ENCODE peak calls at places on chromosomes 7 and 10, in six cellular contexts. P is mesendoderm, N is trophoblast cell, M is H9, W is IMR-90, L is H1. Z is an unnamed sample.

GRCh38 chr7:70303780-70304179 is 705.5 kb downstream of the AUTS2 start:
- DNase-seq in W (no peak), L (no peak), P (peak; percentile 10), M (no peak), N (no peak), Z (no peak)

GRCh38 chr7:107890493-107890961 is 456 bp upstream of the DLD start:
- DNase-seq in P (no peak), M (no peak), W (no peak), N (no peak), L (no peak), Z (no peak)

GRCh38 chr10:75465110-75465509 is 33.7 kb downstream of the LRMDA start:
- DNase-seq in L (no peak), W (no peak), P (no peak), M (no peak), N (no peak), Z (no peak)

GRCh38 chr10:11113156-11113555 is 95.5 kb downstream of the CELF2 start:
- DNase-seq in P (no peak), N (no peak), W (no peak), L (no peak), M (no peak), Z (no peak)

GRCh38 chr7:133268355-133268754 is 15.5 kb downstream of the EXOC4 start:
- DNase-seq in M (no peak), N (no peak), L (no peak), W (no peak), P (no peak), Z (no peak)

GRCh38 chr7:2109936-2110585 is 122.7 kb downstream of the MAD1L1 start:
- DNase-seq in M (no peak), P (peak; percentile 32), W (peak; percentile 96), L (no peak), N (peak; percentile 31), Z (no peak)

GRCh38 chr7:16993543-16993942 is 111.8 kb upstream of the AGR3 start:
- DNase-seq in P (no peak), N (peak; percentile 42), W (no peak), L (no peak), M (no peak), Z (no peak)

GRCh38 chr10:32938554-32939061 is 19.4 kb downstream of the ITGB1 start:
- DNase-seq in N (no peak), M (peak; percentile 45), W (no peak), P (peak; percentile 68), L (no peak), Z (no peak)

GRCh38 chr10:13969118-13969791 is 361.5 kb downstream of the FRMD4A start:
- DNase-seq in L (no peak), N (no peak), P (no peak), M (no peak), W (no peak), Z (no peak)

GRCh38 chr10:126904807-126905686 is at the start of gene DOCK1:
- DNase-seq in N (peak; percentile 61), P (peak; percentile 85), L (peak; percentile 78), M (peak; percentile 68), W (peak; percentile 68), Z (peak; percentile 63)

GRCh38 chr7:67484244-67484751 is 487.7 kb downstream of the TYW1 start:
- DNase-seq in N (peak; percentile 18), M (peak; percentile 83), W (peak; percentile 56), P (peak; percentile 93), L (peak; percentile 71), Z (peak; percentile 75)

GRCh38 chr10:69738071-69738470 is 63.6 kb upstream of the COL13A1 start:
- DNase-seq in W (no peak), P (no peak), L (no peak), N (no peak), M (no peak), Z (no peak)

GRCh38 chr7:136874393-136875032 is 6.1 kb downstream of the CHRM2 start:
- DNase-seq in W (peak; percentile 73), L (no peak), M (no peak), P (peak; percentile 76), N (no peak), Z (peak; percentile 41)

GRCh38 chr10:23095966-23096813 is 811 bp downstream of the MSRB2 start:
- DNase-seq in P (peak; percentile 55), N (peak; percentile 46), L (peak; percentile 62), W (peak; percentile 58), M (no peak), Z (peak; percentile 24)

GRCh38 chr10:23439920-23440875 is 1.3 kb downstream of the OTUD1 start:
- DNase-seq in N (peak; percentile 32), M (peak; percentile 35), L (peak; percentile 64), W (peak; percentile 37), P (peak; percentile 53), Z (peak; percentile 18)

GRCh38 chr7:21352540-21353387 is 75.1 kb upstream of the SP4 start:
- DNase-seq in W (no peak), N (no peak), L (no peak), P (no peak), M (no peak), Z (no peak)

GRCh38 chr7:50667338-50667737 is 102.1 kb upstream of the DDC start:
- DNase-seq in L (no peak), M (no peak), N (no peak), W (no peak), P (no peak), Z (no peak)

GRCh38 chr10:116849271-116850057 is at the start of gene ENO4:
- DNase-seq in N (peak; percentile 56), L (peak; percentile 92), P (peak; percentile 97), M (peak; percentile 94), W (peak; percentile 73), Z (peak; percentile 93)
- H3K23ac ChIP-seq in N (no peak within 1 kb of the TSS), L (no peak within 1 kb of the TSS), P (peak within 1 kb of the TSS; percentile 29), M (no peak within 1 kb of the TSS), W (peak within 1 kb of the TSS; percentile 4), Z (peak within 1 kb of the TSS; percentile 67)

GRCh38 chr7:65809259-65809981 is 63.5 kb upstream of the VKORC1L1 start:
- DNase-seq in P (no peak), N (no peak), M (no peak), L (no peak), W (no peak), Z (no peak)
- H3K4me2 ChIP-seq in P (no peak overlapping the region), N (no peak overlapping the region), M (no peak overlapping the region), L (no peak overlapping the region), W (no peak overlapping the region), Z (no peak overlapping the region)

GRCh38 chr10:72658696-72659400 is 33.0 kb upstream of the MICU1 start:
- DNase-seq in W (no peak), M (no peak), L (no peak), N (no peak), P (no peak), Z (no peak)
- H3K23ac ChIP-seq in W (no peak overlapping the region), M (no peak overlapping the region), L (no peak overlapping the region), N (no peak overlapping the region), P (no peak overlapping the region), Z (no peak overlapping the region)

DNA sequence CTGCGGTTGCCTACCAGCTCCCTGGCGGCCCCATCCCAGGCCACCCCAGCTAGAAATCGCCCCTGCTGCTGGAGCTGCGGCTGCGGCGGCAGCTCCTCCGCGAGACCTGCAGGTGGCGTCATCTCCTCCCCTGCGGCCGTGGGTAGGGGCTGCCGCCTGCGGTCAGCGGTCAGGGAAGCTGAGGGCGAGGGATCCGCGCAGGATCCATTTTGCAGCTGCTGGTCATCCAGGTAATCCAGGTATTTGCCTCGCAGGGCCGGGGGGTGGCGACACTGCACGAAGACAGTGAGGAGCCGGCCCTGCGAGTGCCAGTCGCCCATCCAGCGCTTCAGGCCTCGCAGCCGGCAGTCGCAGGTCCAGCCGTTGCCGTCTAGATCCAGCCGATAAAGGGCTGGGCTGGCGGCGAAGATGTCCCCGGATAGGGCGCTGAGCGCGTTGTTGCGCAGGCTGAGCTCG is 1.5 kb downstream of the TRIL start:
- DNase-seq in P (peak; percentile 94), L (peak; percentile 84), N (peak; percentile 98), M (peak; percentile 91), W (peak; percentile 5), Z (peak; percentile 75)
- H3K4me2 ChIP-seq in P (peak overlapping the region; percentile 89), L (peak overlapping the region; percentile 93), N (peak overlapping the region; percentile 92), M (peak overlapping the region; percentile 53), W (peak overlapping the region; percentile 15), Z (peak overlapping the region; percentile 92)

DNA sequence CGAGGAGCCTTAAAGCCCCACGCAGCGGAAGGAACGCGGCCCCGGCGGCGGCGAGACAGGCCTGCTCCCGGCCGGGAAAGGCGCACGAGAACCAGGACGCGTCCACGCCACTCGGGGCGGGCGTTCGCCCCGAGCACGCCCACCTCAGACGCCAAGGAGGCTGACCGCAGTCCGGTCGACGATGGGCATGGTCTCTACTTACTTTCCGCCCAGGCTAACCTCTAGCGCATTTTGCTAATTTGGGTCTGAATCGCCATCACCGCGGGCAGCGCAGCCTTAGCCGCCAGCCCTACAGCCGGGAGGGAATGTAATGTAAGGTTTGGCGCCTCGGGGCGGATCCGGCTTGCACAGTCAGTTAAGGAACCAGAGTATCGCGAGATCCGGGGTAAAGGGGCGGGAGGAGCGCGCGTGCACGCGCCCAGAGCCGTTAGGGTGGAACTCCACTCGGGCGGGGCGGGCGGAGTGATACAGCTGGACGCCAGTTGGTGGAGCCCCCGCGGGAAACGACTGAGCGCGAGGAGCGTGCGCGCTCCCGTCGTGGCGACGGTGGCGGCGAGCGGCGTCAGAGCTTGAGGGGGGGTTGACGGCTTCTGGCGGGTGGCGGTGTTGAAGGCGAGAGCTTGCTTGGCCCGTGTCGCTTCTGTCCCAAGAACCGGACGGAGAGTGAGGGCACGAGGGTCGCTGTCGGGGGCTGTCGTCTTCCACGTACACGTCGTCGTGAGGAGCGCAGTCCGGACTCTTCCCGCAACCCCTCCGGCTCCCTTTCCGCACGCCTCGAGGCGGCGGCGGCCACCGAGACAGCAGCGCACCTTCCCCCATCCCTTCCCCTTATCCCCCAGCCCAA is at the start of gene LUC7L2:
- DNase-seq in L (peak; percentile 99), M (peak; percentile 99), W (peak; percentile 98), N (peak; percentile 100), P (peak; percentile 99), Z (peak; percentile 98)
- H3K23ac ChIP-seq in L (no peak within 1 kb of the TSS), M (no peak within 1 kb of the TSS), W (peak within 1 kb of the TSS; percentile 95), N (no peak within 1 kb of the TSS), P (peak within 1 kb of the TSS; percentile 87), Z (peak within 1 kb of the TSS; percentile 100)

GRCh38 chr7:8435120-8435519 is 1.7 kb downstream of the NXPH1 start:
- DNase-seq in P (peak; percentile 19), M (peak; percentile 35), N (no peak), W (no peak), L (peak; percentile 74), Z (no peak)

GRCh38 chr7:8433477-8434289 is at the start of gene NXPH1:
- DNase-seq in N (no peak), M (peak; percentile 63), L (peak; percentile 82), W (no peak), P (peak; percentile 66), Z (peak; percentile 69)

GRCh38 chr7:8435597-8436243 is 2.3 kb downstream of the NXPH1 start:
- DNase-seq in M (peak; percentile 26), N (no peak), L (peak; percentile 53), W (no peak), P (peak; percentile 4), Z (no peak)

GRCh38 chr7:8436965-8437364 is 3.6 kb downstream of the NXPH1 start:
- DNase-seq in W (no peak), M (peak; percentile 89), P (peak; percentile 83), N (peak; percentile 21), L (peak; percentile 93), Z (peak; percentile 66)

DNA sequence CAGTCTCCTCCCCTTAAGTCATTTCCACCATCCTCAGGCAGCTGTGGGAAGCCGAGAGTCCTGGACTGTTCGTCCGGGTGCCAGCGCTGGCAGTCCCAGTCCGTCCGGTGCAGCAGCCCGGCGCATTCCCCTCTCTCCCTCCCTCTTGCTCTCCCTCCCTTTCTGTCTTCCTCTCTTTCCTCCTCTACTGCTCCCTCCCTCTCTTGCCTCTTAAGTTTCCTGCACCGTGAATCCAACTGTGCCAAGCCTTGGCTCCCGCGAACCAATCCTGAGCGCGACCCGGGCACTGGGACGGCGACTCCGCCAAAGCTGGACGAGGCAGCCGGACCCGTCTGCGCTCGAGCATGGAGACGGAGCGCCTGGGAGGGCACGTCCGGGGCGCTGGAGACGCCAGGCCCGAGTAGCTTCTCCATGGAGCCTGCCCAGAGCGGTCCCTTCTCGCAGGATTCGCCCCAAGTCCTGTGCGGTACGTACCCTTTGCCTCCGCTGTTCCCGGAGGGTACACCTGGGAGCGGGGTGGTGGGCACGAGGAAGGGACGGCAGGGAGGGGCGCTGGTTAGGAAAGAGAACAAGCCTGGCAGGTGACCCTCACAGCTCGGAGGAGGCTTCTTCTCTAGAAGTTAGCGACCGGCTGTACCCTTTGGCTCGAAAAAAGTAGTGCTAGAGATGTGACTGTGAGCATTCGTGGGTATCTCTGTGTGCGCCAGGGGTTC is 1.0 kb downstream of the NXPH1 start:
- DNase-seq in N (no peak), W (no peak), L (peak; percentile 79), M (peak; percentile 64), P (peak; percentile 71), Z (no peak)
- H3K4me2 ChIP-seq in N (peak overlapping the region; percentile 66), W (no peak overlapping the region), L (peak overlapping the region; percentile 99), M (peak overlapping the region; percentile 87), P (peak overlapping the region; percentile 86), Z (peak overlapping the region; percentile 78)

Z was measured in neuronal stem cell.